ENCODE peak calls at places on chromosome 14, in eight cellular contexts. A is NCI-H1092 treated with DMSO at 0.1 percent for 48 hours, S is GM12865, Q is endothelial cell, T is upper lobe of right lung, C is NCI-H510A treated with DMSO at 0.1 percent for 48 hours, N is GM12891, X is GM10248. Z is an unnamed sample.
A peak's percentile ranks its signal among the peaks of the same experiment; 100 is the strongest.

GRCh38 chr14:69519253-69519661 is 34.7 kb downstream of the PLEKHD1 start:
- DNase-seq in A (no peak), S (no peak), Q (no peak), T (peak; percentile 11), C (no peak), N (no peak), X (no peak), Z (peak; percentile 87)

GRCh38 chr14:23568600-23569310 is 1.2 kb upstream of the AP1G2 start:
- DNase-seq in A (no peak), S (no peak), Q (peak; percentile 69), T (peak; percentile 63), C (no peak), N (no peak), X (no peak), Z (no peak)

GRCh38 chr14:36671149-36671548 is 9.5 kb downstream of the PAX9 start:
- DNase-seq in A (peak; percentile 28), S (no peak), Q (no peak), T (no peak), C (peak; percentile 90), N (no peak), X (no peak), Z (no peak)

GRCh38 chr14:80164991-80165390 is 46.3 kb downstream of the DIO2 start:
- DNase-seq in A (no peak), S (no peak), Q (no peak), T (no peak), C (no peak), N (no peak), X (no peak), Z (no peak)

GRCh38 chr14:50822501-50823042 is 8.4 kb downstream of the NIN start:
- DNase-seq in A (no peak), S (peak; percentile 49), Q (no peak), T (no peak), C (no peak), N (no peak), X (no peak), Z (no peak)

GRCh38 chr14:75614179-75614578 is 35.8 kb downstream of the FLVCR2 start:
- DNase-seq in A (no peak), S (no peak), Q (no peak), T (no peak), C (no peak), N (no peak), X (no peak), Z (no peak)

GRCh38 chr14:77267937-77268699 is 2.9 kb downstream of the NGB start:
- DNase-seq in A (no peak), S (no peak), Q (no peak), T (no peak), C (no peak), N (no peak), X (no peak), Z (no peak)

GRCh38 chr14:87049886-87050820 is 942.8 kb downstream of the GALC start:
- DNase-seq in A (no peak), S (peak; percentile 1), Q (peak; percentile 64), T (no peak), C (peak; percentile 26), N (no peak), X (no peak), Z (peak; percentile 40)

GRCh38 chr14:96176811-96177211 is 27.8 kb upstream of the BDKRB2 start:
- DNase-seq in A (no peak), S (no peak), Q (no peak), T (no peak), C (no peak), N (no peak), X (no peak), Z (no peak)

GRCh38 chr14:75011356-75012097 is 8.8 kb downstream of the EIF2B2 start:
- DNase-seq in A (no peak), S (no peak), Q (no peak), T (no peak), C (no peak), N (no peak), X (no peak), Z (peak; percentile 73)

GRCh38 chr14:29798776-29799175 is 128.9 kb downstream of the PRKD1 start:
- DNase-seq in A (no peak), S (no peak), Q (no peak), T (no peak), C (no peak), N (no peak), X (no peak), Z (no peak)

GRCh38 chr14:21860172-21860571 is 186.6 kb upstream of the OR4E1 start:
- DNase-seq in A (no peak), S (peak; percentile 41), Q (peak; percentile 18), T (no peak), C (no peak), N (no peak), X (peak; percentile 11), Z (no peak)

GRCh38 chr14:69037790-69038448 is 58.8 kb upstream of the ACTN1 start:
- DNase-seq in A (no peak), S (no peak), Q (no peak), T (no peak), C (no peak), N (no peak), X (no peak), Z (no peak)

GRCh38 chr14:28584951-28585350 is 181.6 kb upstream of the FOXG1 start:
- DNase-seq in A (no peak), S (no peak), Q (no peak), T (no peak), C (no peak), N (no peak), X (no peak), Z (no peak)

GRCh38 chr14:89429206-89430091 is 12.4 kb upstream of the FOXN3 start:
- DNase-seq in A (peak; percentile 54), S (peak; percentile 64), Q (no peak), T (no peak), C (peak; percentile 82), N (no peak), X (peak; percentile 32), Z (peak; percentile 89)

GRCh38 chr14:97554597-97554996 is 757.4 kb downstream of the VRK1 start:
- DNase-seq in A (no peak), S (no peak), Q (no peak), T (no peak), C (no peak), N (no peak), X (no peak), Z (no peak)

GRCh38 chr14:103427485-103428443 is 42.5 kb downstream of the MARK3 start:
- DNase-seq in A (no peak), S (peak; percentile 62), Q (no peak), T (no peak), C (no peak), N (no peak), X (no peak), Z (peak; percentile 79)

GRCh38 chr14:33943081-33943480 is 7.8 kb downstream of the EGLN3 start:
- DNase-seq in A (peak; percentile 100), S (no peak), Q (no peak), T (no peak), C (peak; percentile 89), N (no peak), X (no peak), Z (peak; percentile 50)

GRCh38 chr14:54593860-54594259 is 26.9 kb downstream of the SAMD4A start:
- DNase-seq in A (no peak), S (no peak), Q (no peak), T (no peak), C (no peak), N (no peak), X (no peak), Z (peak; percentile 50)

GRCh38 chr14:100438678-100439592 is 115.8 kb downstream of the SLC25A47 start:
- DNase-seq in A (no peak), S (no peak), Q (no peak), T (no peak), C (peak; percentile 29), N (no peak), X (no peak), Z (peak; percentile 95)

GRCh38 chr14:63901434-63902085 is 48.8 kb downstream of the SYNE2 start:
- DNase-seq in A (no peak), S (no peak), Q (no peak), T (no peak), C (no peak), N (no peak), X (no peak), Z (peak; percentile 85)

GRCh38 chr14:75553761-75554160 is 24.7 kb upstream of the FLVCR2 start:
- DNase-seq in A (no peak), S (no peak), Q (no peak), T (no peak), C (no peak), N (no peak), X (no peak), Z (no peak)

GRCh38 chr14:33617154-33617553 is 333.7 kb downstream of the EGLN3 start:
- DNase-seq in A (peak; percentile 66), S (no peak), Q (no peak), T (no peak), C (no peak), N (no peak), X (no peak), Z (peak; percentile 94)

GRCh38 chr14:93917141-93917540 is 10.0 kb upstream of the FAM181A start:
- DNase-seq in A (no peak), S (no peak), Q (no peak), T (no peak), C (no peak), N (no peak), X (no peak), Z (no peak)

GRCh38 chr14:96579855-96580254 is 77.7 kb downstream of the PAPOLA start:
- DNase-seq in A (no peak), S (no peak), Q (no peak), T (no peak), C (no peak), N (no peak), X (no peak), Z (no peak)

GRCh38 chr14:101501341-101501740 is 60.0 kb upstream of the DIO3 start:
- DNase-seq in A (peak; percentile 2), S (no peak), Q (no peak), T (peak; percentile 36), C (no peak), N (no peak), X (no peak), Z (no peak)

GRCh38 chr14:99198746-99199145 is 73.3 kb downstream of the BCL11B start:
- DNase-seq in A (no peak), S (no peak), Q (no peak), T (no peak), C (no peak), N (no peak), X (no peak), Z (no peak)